ENCODE peak calls at places on chromosome 13, in eight cellular contexts. A, H, B, E, O, G, S and P are unnamed samples.

GRCh38 chr13:70723732-70724131 is 615.5 kb upstream of the KLHL1 start:
- DNase-seq in A (no peak), H (no peak), B (no peak), E (no peak), O (no peak), G (no peak), S (no peak), P (peak)

GRCh38 chr13:87680298-87680697 is 9.1 kb downstream of the SLITRK5 start:
- DNase-seq in A (no peak), H (no peak), B (no peak), E (no peak), O (no peak), G (no peak), S (no peak), P (peak)

GRCh38 chr13:37070956-37071355 is 11.5 kb upstream of the SUPT20H start:
- DNase-seq in A (no peak), H (no peak), B (no peak), E (no peak), O (peak), G (no peak), S (no peak), P (no peak)

GRCh38 chr13:74128171-74128767 is 5.9 kb downstream of the KLF12 start:
- DNase-seq in A (no peak), H (no peak), B (no peak), E (no peak), O (peak), G (no peak), S (no peak), P (peak)

GRCh38 chr13:33345842-33346241 is 60.3 kb upstream of the STARD13 start:
- DNase-seq in A (no peak), H (no peak), B (no peak), E (no peak), O (no peak), G (no peak), S (no peak), P (no peak)

GRCh38 chr13:90412980-90413379 is 934.5 kb upstream of the MIR17HG start:
- DNase-seq in A (no peak), H (no peak), B (no peak), E (no peak), O (no peak), G (no peak), S (no peak), P (no peak)

GRCh38 chr13:112012004-112012704 is 54.8 kb upstream of the SOX1 start:
- DNase-seq in A (no peak), H (no peak), B (no peak), E (no peak), O (no peak), G (no peak), S (peak), P (no peak)

GRCh38 chr13:44153536-44153935 is 220.1 kb upstream of the SERP2 start:
- DNase-seq in A (no peak), H (no peak), B (no peak), E (no peak), O (no peak), G (no peak), S (no peak), P (no peak)

GRCh38 chr13:111117289-111117688 is 2.2 kb downstream of the ARHGEF7 start:
- DNase-seq in A (no peak), H (no peak), B (no peak), E (no peak), O (no peak), G (no peak), S (no peak), P (no peak)

GRCh38 chr13:72379581-72379980 is 347.8 kb downstream of the MZT1 start:
- DNase-seq in A (no peak), H (no peak), B (no peak), E (no peak), O (no peak), G (no peak), S (no peak), P (peak)

GRCh38 chr13:98792321-98792720 is 39.8 kb upstream of the SLC15A1 start:
- DNase-seq in A (no peak), H (no peak), B (no peak), E (no peak), O (no peak), G (no peak), S (no peak), P (no peak)

GRCh38 chr13:25688524-25688923 is 316.8 kb downstream of the ATP8A2 start:
- DNase-seq in A (no peak), H (no peak), B (no peak), E (no peak), O (no peak), G (no peak), S (no peak), P (no peak)

GRCh38 chr13:88701551-88701950 is 1030.4 kb downstream of the SLITRK5 start:
- DNase-seq in A (no peak), H (no peak), B (no peak), E (no peak), O (no peak), G (no peak), S (no peak), P (peak)

GRCh38 chr13:97999653-98000052 is 46.2 kb downstream of the IPO5 start:
- DNase-seq in A (no peak), H (no peak), B (no peak), E (no peak), O (no peak), G (no peak), S (no peak), P (no peak)

GRCh38 chr13:36475468-36475867 is 43.2 kb downstream of the CCNA1 start:
- DNase-seq in A (no peak), H (no peak), B (no peak), E (no peak), O (no peak), G (no peak), S (no peak), P (peak)

GRCh38 chr13:56670563-56670962 is 470.2 kb upstream of the PRR20A start:
- DNase-seq in A (no peak), H (no peak), B (no peak), E (no peak), O (no peak), G (no peak), S (no peak), P (no peak)

GRCh38 chr13:87925006-87925405 is 253.8 kb downstream of the SLITRK5 start:
- DNase-seq in A (no peak), H (no peak), B (no peak), E (no peak), O (no peak), G (no peak), S (no peak), P (no peak)

GRCh38 chr13:20825476-20825875 is 51.7 kb upstream of the EEF1AKMT1 start:
- DNase-seq in A (no peak), H (no peak), B (no peak), E (no peak), O (peak), G (no peak), S (no peak), P (no peak)

GRCh38 chr13:91136806-91137205 is 210.7 kb upstream of the MIR17HG start:
- DNase-seq in A (no peak), H (no peak), B (no peak), E (no peak), O (no peak), G (no peak), S (no peak), P (no peak)

GRCh38 chr13:24668955-24669354 is 11.3 kb upstream of the ATP12A start:
- DNase-seq in A (no peak), H (no peak), B (no peak), E (no peak), O (no peak), G (no peak), S (peak), P (peak)

GRCh38 chr13:112104873-112105234 is 37.9 kb downstream of the SOX1 start:
- DNase-seq in A (no peak), H (no peak), B (no peak), E (no peak), O (no peak), G (no peak), S (no peak), P (no peak)

GRCh38 chr13:38641164-38641948 is 45.5 kb upstream of the FREM2 start:
- DNase-seq in A (no peak), H (no peak), B (no peak), E (no peak), O (no peak), G (no peak), S (no peak), P (no peak)

GRCh38 chr13:68304287-68304893 is 1074.3 kb upstream of the PCDH9 start:
- DNase-seq in A (no peak), H (no peak), B (no peak), E (no peak), O (no peak), G (no peak), S (no peak), P (peak)

GRCh38 chr13:29457299-29457698 is 138.2 kb downstream of the SLC7A1 start:
- DNase-seq in A (no peak), H (no peak), B (no peak), E (peak), O (peak), G (no peak), S (no peak), P (peak)

GRCh38 chr13:32187651-32188050 is 127.5 kb downstream of the ZAR1L start:
- DNase-seq in A (no peak), H (no peak), B (no peak), E (no peak), O (no peak), G (no peak), S (no peak), P (no peak)

GRCh38 chr13:51041126-51041525 is 69.9 kb downstream of the C13orf42 start:
- DNase-seq in A (no peak), H (no peak), B (no peak), E (no peak), O (no peak), G (no peak), S (no peak), P (no peak)

GRCh38 chr13:110711778-110712070 is 1.8 kb upstream of the ING1 start:
- DNase-seq in A (no peak), H (no peak), B (no peak), E (no peak), O (no peak), G (no peak), S (no peak), P (peak)

GRCh38 chr13:61202042-61202441 is 213.6 kb downstream of the PCDH20 start:
- DNase-seq in A (no peak), H (no peak), B (no peak), E (no peak), O (no peak), G (no peak), S (no peak), P (no peak)

GRCh38 chr13:26502826-26503225 is 54.7 kb upstream of the WASF3 start:
- DNase-seq in A (no peak), H (no peak), B (no peak), E (peak), O (peak), G (no peak), S (no peak), P (peak)

DNA sequence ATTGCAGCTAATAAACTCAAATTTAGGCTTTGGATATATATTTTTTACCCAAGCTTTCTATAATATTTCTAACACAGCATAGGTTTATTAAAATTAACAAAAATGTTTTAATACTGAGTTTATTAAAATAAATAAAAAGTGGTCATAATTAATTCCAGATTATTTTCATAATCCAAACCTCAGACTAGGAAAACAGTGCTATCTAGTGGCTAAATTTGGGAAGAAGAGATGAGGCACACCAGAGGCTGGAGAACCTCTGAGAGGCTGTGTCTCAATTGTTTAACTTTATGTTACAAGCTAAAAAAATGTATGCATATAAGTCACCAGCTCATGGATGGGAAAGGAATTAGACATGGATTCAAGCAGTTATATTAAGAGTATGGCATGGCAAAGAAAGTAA is 392.5 kb downstream of the DIAPH3 start:
- DNase-seq in A (no peak), H (no peak), B (no peak), E (no peak), O (peak), G (no peak), S (no peak), P (peak)
- TF ChIP-seq CTCF in A (no peak), H (no peak), B (no peak), E (peak), O (peak), G (no peak), S (peak), P (peak)

DNA sequence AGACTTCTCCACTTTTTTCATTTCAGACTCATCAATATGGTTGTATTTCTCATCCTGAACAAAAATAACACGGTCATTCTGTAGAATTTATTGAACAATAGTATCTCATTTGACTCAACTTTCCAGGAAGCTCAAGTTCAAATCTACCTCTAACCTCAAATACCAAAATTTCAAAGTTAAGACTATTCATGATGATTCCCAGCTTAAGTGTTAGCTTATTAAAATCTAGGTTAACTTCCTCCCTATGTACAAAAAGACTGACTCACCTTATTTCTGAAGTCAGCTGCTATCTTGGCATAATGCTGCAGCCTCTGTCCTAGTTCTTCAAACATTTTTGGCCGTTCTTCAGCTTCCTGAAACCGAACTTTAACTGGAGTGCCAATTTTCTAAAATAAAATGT is 23.2 kb downstream of the HSPH1 start:
- DNase-seq in A (no peak), H (no peak), B (no peak), E (no peak), O (no peak), G (no peak), S (no peak), P (no peak)
- H3K4me3 ChIP-seq in A (no peak), H (no peak), B (no peak), E (no peak), O (no peak), G (no peak), S (no peak), P (no peak)

DNA sequence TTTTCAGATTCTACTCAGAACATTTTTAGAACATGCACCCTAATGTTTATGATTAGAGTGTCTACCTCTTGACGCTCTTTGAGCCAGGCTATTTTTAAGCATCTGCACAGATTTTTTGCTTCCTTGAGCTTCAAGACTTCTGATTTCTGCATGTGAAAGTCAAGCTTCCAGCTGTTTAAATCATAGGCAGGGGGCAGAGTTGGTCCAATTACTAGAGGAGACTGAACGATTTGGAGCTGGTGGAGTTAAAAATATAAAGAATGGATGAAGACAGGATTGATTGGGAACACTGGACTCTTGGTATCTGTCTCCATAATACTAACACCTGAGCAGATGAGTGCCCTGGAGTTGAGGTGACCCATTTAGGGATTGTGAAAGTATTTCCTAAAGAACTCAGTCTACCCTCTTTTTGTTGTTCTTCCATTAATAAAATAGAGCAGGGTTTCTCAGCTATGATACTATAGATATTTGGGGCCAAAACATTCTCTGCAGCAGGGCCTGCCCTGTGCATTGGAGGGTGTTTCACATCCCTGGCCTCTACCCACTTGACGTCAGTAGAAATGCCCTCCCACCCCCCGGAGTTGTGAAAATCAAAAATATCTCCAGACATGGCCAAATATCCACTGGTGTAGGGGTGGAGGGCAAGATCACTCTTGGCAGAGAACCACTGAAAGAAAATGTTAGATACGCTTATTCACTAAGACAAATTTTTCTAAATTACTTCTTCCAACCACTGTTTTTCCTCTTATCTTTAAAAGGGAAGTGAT is 160.1 kb downstream of the COG6 start:
- DNase-seq in A (no peak), H (no peak), B (no peak), E (no peak), O (no peak), G (no peak), S (no peak), P (peak)
- TF ChIP-seq CTCF in A (no peak), H (no peak), B (peak), E (peak), O (no peak), G (no peak), S (no peak), P (no peak)

GRCh38 chr13:46124531-46124966 is 19.7 kb upstream of the CPB2 start:
- DNase-seq in A (no peak), H (no peak), B (no peak), E (no peak), O (no peak), G (no peak), S (peak), P (no peak)
- H3K4me3 ChIP-seq in A (no peak), H (no peak), B (no peak), E (no peak), O (no peak), G (no peak), S (no peak), P (no peak)

GRCh38 chr13:75761373-75761772 is 125.2 kb downstream of the LMO7 start:
- DNase-seq in A (no peak), H (no peak), B (no peak), E (no peak), O (no peak), G (no peak), S (no peak), P (no peak)

GRCh38 chr13:75760182-75760981 is 124.3 kb downstream of the LMO7 start:
- DNase-seq in A (no peak), H (no peak), B (no peak), E (no peak), O (peak), G (no peak), S (no peak), P (peak)

GRCh38 chr13:75763511-75763910 is 127.4 kb downstream of the LMO7 start:
- DNase-seq in A (no peak), H (no peak), B (no peak), E (no peak), O (no peak), G (no peak), S (no peak), P (peak)

GRCh38 chr13:75762967-75763366 is 126.8 kb downstream of the LMO7 start:
- DNase-seq in A (no peak), H (no peak), B (no peak), E (no peak), O (no peak), G (no peak), S (no peak), P (no peak)

GRCh38 chr13:75762066-75762937 is 126.2 kb downstream of the LMO7 start:
- DNase-seq in A (no peak), H (no peak), B (no peak), E (no peak), O (peak), G (no peak), S (no peak), P (peak)
- TF ChIP-seq CTCF in A (no peak), H (no peak), B (no peak), E (no peak), O (no peak), G (no peak), S (no peak), P (no peak)

GRCh38 chr13:23572836-23573235 is 2.6 kb downstream of the TNFRSF19 start:
- DNase-seq in A (no peak), H (no peak), B (no peak), E (no peak), O (no peak), G (no peak), S (no peak), P (no peak)

GRCh38 chr13:23570931-23571330 is 719 bp downstream of the TNFRSF19 start:
- DNase-seq in A (no peak), H (no peak), B (no peak), E (no peak), O (peak), G (no peak), S (no peak), P (no peak)

GRCh38 chr13:23574421-23574820 is 4.2 kb downstream of the TNFRSF19 start:
- DNase-seq in A (no peak), H (no peak), B (no peak), E (no peak), O (no peak), G (no peak), S (no peak), P (no peak)

GRCh38 chr13:23567792-23568480 is 2.3 kb upstream of the TNFRSF19 start:
- DNase-seq in A (no peak), H (no peak), B (no peak), E (no peak), O (no peak), G (no peak), S (no peak), P (no peak)

GRCh38 chr13:23570099-23570926 is at the start of gene TNFRSF19:
- DNase-seq in A (no peak), H (no peak), B (peak), E (peak), O (peak), G (no peak), S (no peak), P (peak)
- H3K4me3 ChIP-seq in A (peak), H (peak), B (no peak), E (peak), O (peak), G (peak), S (peak), P (no peak)

GRCh38 chr13:53068841-53069520 is 40.4 kb downstream of the OLFM4 start:
- DNase-seq in A (no peak), H (no peak), B (no peak), E (no peak), O (no peak), G (no peak), S (no peak), P (no peak)
- TF ChIP-seq CTCF in A (no peak), H (no peak), B (no peak), E (no peak), O (no peak), G (no peak), S (no peak), P (no peak)

GRCh38 chr13:80679423-80679822 is 338.5 kb upstream of the SPRY2 start:
- DNase-seq in A (no peak), H (no peak), B (no peak), E (no peak), O (no peak), G (no peak), S (no peak), P (no peak)
- H3K4me3 ChIP-seq in A (no peak), H (no peak), B (no peak), E (no peak), O (no peak), G (no peak), S (no peak), P (no peak)

GRCh38 chr13:27665761-27666160 is 44.1 kb downstream of the POLR1D start:
- DNase-seq in A (no peak), H (peak), B (no peak), E (no peak), O (no peak), G (no peak), S (peak), P (no peak)

GRCh38 chr13:27666951-27667350 is 45.3 kb downstream of the POLR1D start:
- DNase-seq in A (no peak), H (no peak), B (no peak), E (no peak), O (no peak), G (no peak), S (no peak), P (no peak)

GRCh38 chr13:27663947-27664346 is 42.3 kb downstream of the POLR1D start:
- DNase-seq in A (no peak), H (no peak), B (no peak), E (no peak), O (no peak), G (no peak), S (no peak), P (peak)

GRCh38 chr13:27662738-27663470 is 41.2 kb downstream of the POLR1D start:
- DNase-seq in A (no peak), H (no peak), B (no peak), E (no peak), O (no peak), G (no peak), S (no peak), P (peak)

DNA sequence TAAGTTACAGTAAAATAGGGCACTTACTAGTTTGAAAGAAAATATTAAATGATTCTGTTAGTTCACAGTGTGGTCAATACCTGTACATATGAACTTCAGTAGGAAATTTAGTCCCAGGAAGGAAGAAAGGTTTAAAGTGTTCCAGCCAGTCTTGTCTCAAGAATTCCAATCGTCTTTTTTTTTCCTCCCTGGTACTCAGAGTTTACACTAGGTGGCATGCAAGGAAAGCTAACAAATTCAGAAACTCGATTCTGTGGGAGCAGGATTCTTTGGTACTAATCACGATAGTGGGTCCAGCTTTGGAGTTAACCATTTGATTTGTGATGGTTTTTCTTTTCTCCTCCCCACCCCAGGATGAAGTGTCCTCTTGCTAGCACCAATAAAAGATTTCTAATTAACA is 43.6 kb downstream of the POLR1D start:
- DNase-seq in A (no peak), H (no peak), B (no peak), E (no peak), O (peak), G (no peak), S (no peak), P (peak)
- TF ChIP-seq CTCF in A (no peak), H (no peak), B (no peak), E (no peak), O (no peak), G (no peak), S (no peak), P (peak)